ENCODE peak calls at places on chromosomes 6 and 20, in four cellular contexts. T, E, D and Q are unnamed samples.

GRCh38 chr20:58081842-58082241 is 146.6 kb downstream of the ANKRD60 start:
- DNase-seq in D (peak), T (no peak), E (no peak), Q (peak)

GRCh38 chr6:123547216-123547978 is 89.4 kb downstream of the TRDN start:
- DNase-seq in D (no peak), E (no peak), T (no peak), Q (no peak)

GRCh38 chr6:156795825-156796224 is 18.6 kb downstream of the ARID1B start:
- DNase-seq in D (peak), T (peak), E (no peak), Q (no peak)

GRCh38 chr20:50777373-50777772 is 17.5 kb upstream of the BCAS4 start:
- DNase-seq in T (no peak), D (no peak), E (no peak), Q (no peak)

GRCh38 chr20:24160563-24161355 is 172.2 kb upstream of the GGTLC1 start:
- DNase-seq in D (peak), T (peak), E (peak), Q (peak)

GRCh38 chr20:57629976-57630525 is 9.8 kb upstream of the ZBP1 start:
- DNase-seq in E (no peak), D (no peak), T (no peak), Q (no peak)

GRCh38 chr6:169850154-169850553 is 98.7 kb downstream of the ERMARD start:
- DNase-seq in D (no peak), T (no peak), E (peak), Q (no peak)

GRCh38 chr6:17869010-17869752 is 118.3 kb downstream of the KIF13A start:
- DNase-seq in T (no peak), D (peak), E (no peak), Q (peak)

GRCh38 chr6:158149641-158150040 is 18.4 kb downstream of the SERAC1 start:
- DNase-seq in T (no peak), D (peak), E (no peak), Q (peak)

GRCh38 chr20:49888341-49889244 is 26.7 kb downstream of the SPATA2 start:
- DNase-seq in D (peak), E (peak), T (peak), Q (peak)

GRCh38 chr6:5126214-5126613 is 41.1 kb downstream of the PPP1R3G start:
- DNase-seq in T (no peak), D (peak), E (no peak), Q (peak)

GRCh38 chr20:59042151-59042795 is at the start of gene PRELID3B:
- DNase-seq in T (no peak), D (peak), E (peak), Q (no peak)

GRCh38 chr6:85405853-85406198 is 44.1 kb upstream of the NT5E start:
- DNase-seq in D (no peak), T (no peak), E (no peak), Q (no peak)

GRCh38 chr6:63764318-63764916 is 128.8 kb downstream of the PHF3 start:
- DNase-seq in D (peak), E (no peak), T (no peak), Q (peak)

GRCh38 chr6:157406666-157407065 is 25.7 kb downstream of the ZDHHC14 start:
- DNase-seq in D (no peak), T (no peak), E (no peak), Q (no peak)

GRCh38 chr20:61646453-61646852 is 394.4 kb downstream of the CDH4 start:
- DNase-seq in E (no peak), T (no peak), D (no peak), Q (no peak)

DNA sequence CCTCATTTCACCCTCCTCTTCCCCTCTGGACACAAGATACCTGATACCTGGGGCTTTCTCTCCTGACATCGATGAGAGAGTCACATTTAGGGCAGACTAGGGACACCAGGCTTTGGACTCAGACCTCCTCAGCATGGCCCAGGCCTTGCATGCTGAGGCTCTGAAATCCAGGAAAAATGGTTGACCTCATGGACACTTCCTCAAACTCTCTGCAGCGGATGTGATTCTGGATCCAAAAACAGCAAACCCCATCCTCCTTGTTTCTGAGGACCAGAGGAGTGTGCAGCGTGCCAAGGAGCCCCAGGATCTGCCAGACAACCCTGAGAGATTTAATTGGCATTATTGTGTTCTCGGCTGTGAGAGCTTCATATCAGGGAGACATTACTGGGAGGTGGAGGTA is 10.9 kb downstream of the BTN3A1 start:
- DNase-seq in E (no peak), T (no peak), D (no peak), Q (no peak)
- TF ChIP-seq CTCF in E (no peak), T (no peak), D (no peak), Q (no peak)

GRCh38 chr6:35191899-35192298 is 21.9 kb upstream of the SCUBE3 start:
- DNase-seq in D (no peak), T (no peak), E (no peak), Q (no peak)

GRCh38 chr6:35185971-35186370 is 27.8 kb upstream of the SCUBE3 start:
- DNase-seq in D (no peak), T (no peak), E (no peak), Q (no peak)

GRCh38 chr6:35186571-35186970 is 27.2 kb upstream of the SCUBE3 start:
- DNase-seq in E (no peak), D (no peak), T (no peak), Q (no peak)

GRCh38 chr6:35190306-35190705 is 23.4 kb upstream of the SCUBE3 start:
- DNase-seq in D (peak), E (no peak), T (no peak), Q (no peak)

DNA sequence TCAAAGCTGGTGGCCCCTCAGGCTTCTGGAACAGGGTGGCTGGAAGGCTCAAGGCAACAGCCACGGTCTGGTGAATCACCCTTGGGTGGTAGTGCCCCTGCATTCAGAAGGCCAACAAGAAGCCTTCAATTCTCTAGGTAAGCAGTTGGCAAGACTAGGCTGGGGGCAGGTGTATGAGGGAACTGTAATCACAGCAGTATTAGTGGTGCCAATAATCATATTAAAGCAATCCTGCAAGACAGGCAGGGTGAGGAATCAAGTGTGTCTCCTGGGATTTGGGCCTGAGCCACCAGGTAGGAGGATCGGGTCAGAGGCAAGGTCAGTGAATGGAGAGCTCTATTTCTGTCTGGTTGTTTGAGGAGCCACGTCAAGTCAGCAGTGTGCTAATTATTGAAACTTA is 24.9 kb upstream of the SCUBE3 start:
- DNase-seq in D (no peak), E (no peak), T (no peak), Q (no peak)
- H3K4me3 ChIP-seq in D (no peak), E (no peak), T (no peak), Q (no peak)

GRCh38 chr6:83381949-83382348 is 48.9 kb downstream of the ME1 start:
- DNase-seq in E (no peak), T (no peak), D (no peak), Q (no peak)

GRCh38 chr6:83384751-83385150 is 46.1 kb downstream of the ME1 start:
- DNase-seq in T (no peak), E (no peak), D (no peak), Q (no peak)

DNA sequence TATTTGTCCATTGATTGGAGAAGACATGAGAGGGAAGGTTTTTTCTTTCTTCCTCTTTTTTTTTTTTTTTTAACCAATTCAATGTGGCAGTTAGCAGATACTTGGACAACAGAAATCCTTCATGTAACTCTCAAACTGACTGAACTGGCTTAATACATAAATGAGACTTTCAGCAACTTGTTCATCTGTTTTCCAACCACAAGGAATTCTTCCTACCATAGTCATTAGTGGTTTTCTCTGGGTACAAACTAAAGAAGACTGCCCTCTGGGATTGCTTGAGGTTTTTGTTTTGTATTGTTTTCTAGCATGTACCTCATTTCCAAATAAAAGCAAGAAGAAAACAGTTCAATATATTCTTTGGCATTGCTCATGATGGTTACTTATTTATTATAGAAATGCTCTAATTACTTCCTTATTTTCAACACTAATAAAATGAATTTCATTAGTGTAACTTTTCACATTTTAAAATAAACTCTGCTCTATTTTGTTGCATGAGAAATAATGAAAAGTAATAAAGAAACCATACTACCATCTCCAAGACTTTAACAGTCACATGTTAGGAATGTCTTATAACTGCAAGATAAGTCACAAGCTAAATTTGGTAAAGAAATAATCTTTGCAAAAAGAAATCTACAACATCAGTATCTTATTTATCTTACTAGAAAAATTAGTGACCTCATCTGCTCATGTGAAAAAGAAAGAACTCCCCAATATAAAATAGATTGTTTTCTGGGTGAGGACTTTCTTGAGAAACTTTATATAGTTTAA is 52.0 kb downstream of the ME1 start:
- DNase-seq in D (peak), E (no peak), T (no peak), Q (peak)
- TF ChIP-seq CTCF in D (no peak), E (no peak), T (no peak), Q (no peak)

GRCh38 chr20:16689906-16690305 is 39.9 kb upstream of the SNRPB2 start:
- DNase-seq in E (no peak), D (no peak), T (no peak), Q (no peak)

DNA sequence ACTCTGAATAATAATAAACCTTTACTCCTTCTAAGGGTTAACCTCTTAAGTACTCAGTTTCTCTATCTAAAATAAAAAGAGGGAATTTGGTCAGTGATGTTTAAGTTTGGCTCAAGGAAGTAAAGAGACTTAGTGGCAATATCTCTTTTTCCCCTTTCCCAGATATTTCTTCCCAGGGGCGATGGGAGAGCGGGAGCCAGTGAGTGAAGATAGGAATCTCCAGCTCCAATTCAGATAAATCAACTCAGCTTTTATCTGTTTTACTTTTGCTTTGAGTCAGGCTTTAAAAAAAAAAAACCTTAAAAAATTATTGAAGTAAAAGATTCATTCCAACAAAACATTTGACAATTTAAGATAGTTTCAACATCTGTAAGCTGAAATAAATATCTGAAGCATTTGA is 45.4 kb upstream of the SNRPB2 start:
- DNase-seq in T (no peak), E (no peak), D (no peak), Q (no peak)
- H3K4me3 ChIP-seq in T (no peak), E (no peak), D (no peak), Q (no peak)

GRCh38 chr6:53410508-53411258 is 61.9 kb upstream of the ELOVL5 start:
- DNase-seq in D (peak), T (no peak), E (peak), Q (peak)
- TF ChIP-seq CTCF in D (peak), T (peak), E (peak), Q (peak)

GRCh38 chr6:89985744-89986493 is 91.7 kb downstream of the GJA10 start:
- DNase-seq in T (no peak), E (no peak), D (peak), Q (peak)
- H3K4me3 ChIP-seq in T (peak), E (no peak), D (no peak), Q (no peak)

DNA sequence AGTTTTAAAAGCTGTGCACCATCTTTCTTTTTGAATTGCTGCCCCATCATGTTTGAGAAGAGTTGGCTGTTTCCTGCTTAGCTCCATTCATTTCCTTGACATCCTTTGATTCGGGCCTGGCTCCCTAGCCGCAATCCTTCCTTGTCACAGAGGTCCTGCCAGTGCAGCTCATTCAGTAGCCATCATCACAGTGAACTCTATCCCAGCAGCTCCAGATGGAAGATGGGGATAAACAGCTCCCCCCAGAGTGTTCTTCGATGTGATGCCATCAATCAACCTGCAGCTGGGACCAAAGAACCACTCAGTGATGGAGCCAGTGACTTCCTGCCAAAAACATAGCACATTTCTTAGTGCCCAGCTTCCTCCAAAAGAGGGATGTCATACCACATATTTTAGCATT is 158.8 kb downstream of the FRK start:
- DNase-seq in T (no peak), D (no peak), E (no peak), Q (no peak)
- TF ChIP-seq CTCF in T (no peak), D (no peak), E (no peak), Q (no peak)

GRCh38 chr6:136058852-136059251 is 191.3 kb downstream of the MTFR2 start:
- DNase-seq in E (no peak), T (no peak), D (no peak), Q (no peak)

GRCh38 chr6:136063095-136063494 is 187.0 kb downstream of the MTFR2 start:
- DNase-seq in T (no peak), E (no peak), D (peak), Q (peak)

GRCh38 chr6:136060052-136060451 is 190.1 kb downstream of the MTFR2 start:
- DNase-seq in T (no peak), D (no peak), E (no peak), Q (no peak)

GRCh38 chr6:136060759-136061158 is 189.4 kb downstream of the MTFR2 start:
- DNase-seq in T (no peak), E (no peak), D (no peak), Q (no peak)

GRCh38 chr6:136059308-136059707 is 190.8 kb downstream of the MTFR2 start:
- DNase-seq in T (peak), D (no peak), E (no peak), Q (no peak)
- H3K4me3 ChIP-seq in T (no peak), D (no peak), E (no peak), Q (no peak)